ENCODE peak calls at places on chromosomes 2 and 18, in seven cellular contexts. H is activated CD8-positive, alpha-beta memory T cell treated with anti-CD3 and anti-CD28 coated beads for 4 hours; Q is NCI-H510A treated with DMSO at 0.1 percent for 48 hours; U is T-helper 2 cell; I is spleen; M is M059J; F is stimulated activated CD8-positive, alpha-beta memory T cell treated with anti-CD3 and anti-CD28 coated beads, Interleukin-4, amount 100 ng/mL, for 1 hour. L is an unnamed sample.

GRCh38 chr2:205633994-205634393 is 48.3 kb upstream of the NRP2 start:
- DNase-seq in H (no peak), Q (no peak), U (no peak), I (no peak), M (no peak), F (no peak), L (no peak)

GRCh38 chr2:30367232-30368070 is 79.6 kb upstream of the LCLAT1 start:
- DNase-seq in H (no peak), Q (no peak), U (no peak), I (no peak), M (peak), F (no peak), L (no peak)

GRCh38 chr18:46152436-46152807 is 48.2 kb downstream of the HAUS1 start:
- DNase-seq in H (no peak), Q (peak), U (no peak), I (no peak), M (peak), F (no peak), L (no peak)

GRCh38 chr18:57859314-57859713 is 56.2 kb upstream of the ATP8B1 start:
- DNase-seq in H (no peak), Q (peak), U (peak), I (no peak), M (peak), F (no peak), L (no peak)

GRCh38 chr2:17166506-17166905 is 351.7 kb downstream of the RAD51AP2 start:
- DNase-seq in H (no peak), Q (no peak), U (no peak), I (no peak), M (peak), F (no peak), L (no peak)

GRCh38 chr18:9328776-9329175 is 5.8 kb upstream of the TWSG1 start:
- DNase-seq in H (no peak), Q (no peak), U (no peak), I (no peak), M (no peak), F (no peak), L (no peak)

GRCh38 chr2:109284816-109285215 is 155.8 kb downstream of the SH3RF3 start:
- DNase-seq in H (no peak), Q (peak), U (no peak), I (peak), M (peak), F (no peak), L (no peak)

GRCh38 chr18:77650799-77651385 is 401.2 kb downstream of the GALR1 start:
- DNase-seq in H (no peak), Q (peak), U (peak), I (peak), M (peak), F (no peak), L (peak)

GRCh38 chr18:50886914-50887313 is 8.0 kb downstream of the ME2 start:
- DNase-seq in H (no peak), Q (no peak), U (no peak), I (no peak), M (no peak), F (no peak), L (no peak)

GRCh38 chr2:127067620-127068350 is 39.2 kb downstream of the BIN1 start:
- DNase-seq in H (peak), Q (no peak), U (peak), I (peak), M (peak), F (peak), L (peak)

GRCh38 chr2:119943058-119943457 is 69.8 kb upstream of the EPB41L5 start:
- DNase-seq in H (no peak), Q (no peak), U (no peak), I (no peak), M (no peak), F (no peak), L (no peak)

GRCh38 chr18:43420091-43420490 is 142.8 kb upstream of the SYT4 start:
- DNase-seq in H (no peak), Q (no peak), U (no peak), I (no peak), M (no peak), F (no peak), L (no peak)

GRCh38 chr2:45968946-45969584 is 317.6 kb downstream of the PRKCE start:
- DNase-seq in H (no peak), Q (no peak), U (no peak), I (no peak), M (peak), F (no peak), L (no peak)

GRCh38 chr2:26700078-26700477 is 7.6 kb downstream of the KCNK3 start:
- DNase-seq in H (no peak), Q (no peak), U (no peak), I (no peak), M (no peak), F (no peak), L (no peak)

GRCh38 chr18:13217466-13217961 is 1.0 kb upstream of the LDLRAD4 start:
- DNase-seq in H (no peak), Q (no peak), U (peak), I (peak), M (peak), F (no peak), L (peak)

GRCh38 chr2:2328847-2329246 is 2.2 kb downstream of the MYT1L start:
- DNase-seq in H (no peak), Q (peak), U (peak), I (no peak), M (peak), F (no peak), L (no peak)

GRCh38 chr2:17101596-17101995 is 416.6 kb downstream of the RAD51AP2 start:
- DNase-seq in H (no peak), Q (no peak), U (no peak), I (no peak), M (no peak), F (no peak), L (no peak)

GRCh38 chr18:3457261-3457724 is 7.3 kb downstream of the TGIF1 start:
- DNase-seq in H (no peak), Q (no peak), U (no peak), I (no peak), M (no peak), F (no peak), L (peak)

GRCh38 chr2:146806295-146807005 is 1038.4 kb upstream of the ACVR2A start:
- DNase-seq in H (no peak), Q (no peak), U (no peak), I (no peak), M (no peak), F (no peak), L (no peak)

GRCh38 chr18:23540867-23541266 is 37.6 kb downstream of the RMC1 start:
- DNase-seq in H (no peak), Q (no peak), U (peak), I (no peak), M (no peak), F (no peak), L (no peak)

GRCh38 chr2:185880396-185880795 is 141.8 kb downstream of the FSIP2 start:
- DNase-seq in H (no peak), Q (no peak), U (no peak), I (no peak), M (no peak), F (no peak), L (no peak)

GRCh38 chr2:99822487-99823218 is 319.7 kb downstream of the AFF3 start:
- DNase-seq in H (no peak), Q (no peak), U (no peak), I (no peak), M (no peak), F (no peak), L (no peak)

GRCh38 chr2:25374827-25375226 is 33.1 kb upstream of the DNMT3A start:
- DNase-seq in H (no peak), Q (no peak), U (no peak), I (peak), M (no peak), F (no peak), L (no peak)